ENCODE peak calls at places on chromosomes 3 and 15, in ten cellular contexts. R, P, I, B, J, Z, G, N, X and T are unnamed samples.

GRCh38 chr15:70210538-70210937 is 112.8 kb upstream of the TLE3 start:
- DNase-seq in R (peak; percentile 15), P (no peak), I (no peak), B (peak; percentile 28), J (no peak), Z (no peak), G (no peak), N (no peak), X (no peak), T (peak; percentile 51)

GRCh38 chr3:35639251-35640185 is at the start of gene ARPP21:
- DNase-seq in R (peak; percentile 19), P (peak; percentile 28), I (no peak), B (peak; percentile 57), J (peak; percentile 36), Z (peak; percentile 22), G (peak; percentile 24), N (peak; percentile 26), X (peak; percentile 65), T (peak; percentile 76)

GRCh38 chr3:159904911-159905310 is 83.7 kb upstream of the IL12A start:
- DNase-seq in R (no peak), P (no peak), I (peak; percentile 24), B (no peak), J (peak; percentile 31), Z (no peak), G (no peak), N (no peak), X (no peak), T (no peak)

GRCh38 chr3:10774129-10774670 is 41.8 kb upstream of the SLC6A11 start:
- DNase-seq in R (no peak), P (no peak), I (no peak), B (no peak), J (no peak), Z (no peak), G (no peak), N (no peak), X (no peak), T (peak; percentile 14)

GRCh38 chr15:96218623-96219465 is 111.7 kb upstream of the NR2F2 start:
- DNase-seq in R (no peak), P (no peak), I (no peak), B (no peak), J (no peak), Z (no peak), G (no peak), N (no peak), X (no peak), T (no peak)

GRCh38 chr3:25117005-25117593 is 311.0 kb upstream of the RARB start:
- DNase-seq in R (no peak), P (no peak), I (no peak), B (no peak), J (no peak), Z (no peak), G (no peak), N (no peak), X (no peak), T (no peak)

GRCh38 chr3:178562869-178563232 is 26.6 kb downstream of the KCNMB2 start:
- DNase-seq in R (no peak), P (no peak), I (no peak), B (no peak), J (peak; percentile 53), Z (peak; percentile 29), G (no peak), N (peak; percentile 35), X (no peak), T (no peak)

GRCh38 chr3:71680588-71680987 is 44.6 kb downstream of the EIF4E3 start:
- DNase-seq in R (no peak), P (no peak), I (peak; percentile 79), B (no peak), J (peak; percentile 54), Z (peak; percentile 62), G (no peak), N (peak; percentile 74), X (no peak), T (no peak)

GRCh38 chr15:68187559-68187958 is 17.6 kb downstream of the CALML4 start:
- DNase-seq in R (peak; percentile 80), P (no peak), I (peak; percentile 88), B (no peak), J (peak; percentile 86), Z (peak; percentile 93), G (no peak), N (peak; percentile 85), X (no peak), T (no peak)

GRCh38 chr15:63089260-63090043 is 32.2 kb upstream of the LACTB start:
- DNase-seq in R (no peak), P (no peak), I (peak; percentile 97), B (peak; percentile 86), J (peak; percentile 88), Z (peak; percentile 93), G (no peak), N (peak; percentile 93), X (no peak), T (peak; percentile 89)

GRCh38 chr3:113242091-113242581 is 30.8 kb downstream of the BOC start:
- DNase-seq in R (no peak), P (no peak), I (peak; percentile 21), B (peak; percentile 19), J (peak; percentile 78), Z (peak; percentile 49), G (no peak), N (peak; percentile 26), X (no peak), T (no peak)

GRCh38 chr15:83446904-83447708 is at the start of gene SH3GL3:
- DNase-seq in R (peak; percentile 86), P (peak; percentile 76), I (peak; percentile 55), B (peak; percentile 87), J (peak; percentile 68), Z (peak; percentile 74), G (no peak), N (peak; percentile 67), X (peak; percentile 88), T (peak; percentile 94)
- TF ChIP-seq CTCF in R (peak; percentile 25), P (peak; percentile 62), I (peak; percentile 22), B (peak; percentile 64), J (peak; percentile 47), Z (peak; percentile 54), G (no peak), N (peak; percentile 35), X (no peak), T (peak; percentile 72)

DNA sequence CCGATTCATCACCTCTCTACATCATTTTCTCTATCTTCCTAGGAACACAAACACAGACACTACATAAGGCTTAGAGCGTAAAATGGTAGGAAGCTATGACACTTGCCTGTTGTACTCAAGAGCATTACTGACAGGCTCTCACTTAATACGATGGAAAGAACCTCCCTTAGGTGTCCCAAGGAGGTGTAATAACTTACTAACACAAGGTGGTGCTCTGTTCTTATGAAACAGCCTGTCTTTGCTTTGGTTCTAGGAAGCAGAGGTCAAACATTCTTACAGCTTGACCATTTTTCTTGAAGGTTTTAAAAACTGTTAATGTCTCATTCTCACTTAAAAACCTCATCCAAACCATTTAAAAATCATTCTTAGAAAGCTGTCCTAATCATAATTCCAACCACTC is 317.9 kb upstream of the AGTR1 start:
- DNase-seq in R (no peak), P (no peak), I (peak; percentile 69), B (no peak), J (peak; percentile 73), Z (peak; percentile 81), G (peak; percentile 11), N (peak; percentile 84), X (no peak), T (no peak)
- TF ChIP-seq CTCF in R (peak; percentile 14), P (peak; percentile 72), I (peak; percentile 63), B (peak; percentile 77), J (peak; percentile 62), Z (peak; percentile 68), G (peak; percentile 24), N (peak; percentile 56), X (peak; percentile 7), T (peak; percentile 84)

DNA sequence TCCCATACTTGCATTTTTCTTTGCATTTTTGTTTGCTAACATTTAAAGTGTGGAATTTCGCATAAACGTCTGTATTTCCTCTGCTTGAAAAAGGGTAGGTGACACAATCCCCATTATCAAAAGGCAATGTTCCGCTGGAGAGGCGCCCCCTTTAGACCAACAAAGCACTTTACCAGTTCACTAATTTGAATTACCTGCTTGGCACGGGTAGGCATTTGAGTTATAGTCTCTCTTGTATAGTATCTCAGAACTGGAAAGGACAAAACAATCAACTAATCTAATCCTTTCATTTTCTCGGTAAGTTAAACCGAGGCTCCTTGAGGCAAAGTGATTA is 775 bp upstream of the CCDC39 start:
- DNase-seq in R (peak; percentile 61), P (peak; percentile 36), I (peak; percentile 18), B (peak; percentile 64), J (peak; percentile 53), Z (peak; percentile 51), G (peak; percentile 38), N (peak; percentile 47), X (no peak), T (peak; percentile 84)
- TF ChIP-seq CTCF in R (no peak), P (peak; percentile 74), I (peak; percentile 38), B (peak; percentile 88), J (peak; percentile 68), Z (peak; percentile 53), G (peak; percentile 34), N (peak; percentile 54), X (no peak), T (peak; percentile 92)

GRCh38 chr3:65559643-65560042 is 479.1 kb downstream of the MAGI1 start:
- DNase-seq in R (no peak), P (no peak), I (no peak), B (no peak), J (no peak), Z (no peak), G (no peak), N (no peak), X (no peak), T (no peak)
- TF ChIP-seq CTCF in R (no peak), P (no peak), I (no peak), B (peak; percentile 37), J (no peak), Z (no peak), G (no peak), N (no peak), X (no peak), T (peak; percentile 35)

DNA sequence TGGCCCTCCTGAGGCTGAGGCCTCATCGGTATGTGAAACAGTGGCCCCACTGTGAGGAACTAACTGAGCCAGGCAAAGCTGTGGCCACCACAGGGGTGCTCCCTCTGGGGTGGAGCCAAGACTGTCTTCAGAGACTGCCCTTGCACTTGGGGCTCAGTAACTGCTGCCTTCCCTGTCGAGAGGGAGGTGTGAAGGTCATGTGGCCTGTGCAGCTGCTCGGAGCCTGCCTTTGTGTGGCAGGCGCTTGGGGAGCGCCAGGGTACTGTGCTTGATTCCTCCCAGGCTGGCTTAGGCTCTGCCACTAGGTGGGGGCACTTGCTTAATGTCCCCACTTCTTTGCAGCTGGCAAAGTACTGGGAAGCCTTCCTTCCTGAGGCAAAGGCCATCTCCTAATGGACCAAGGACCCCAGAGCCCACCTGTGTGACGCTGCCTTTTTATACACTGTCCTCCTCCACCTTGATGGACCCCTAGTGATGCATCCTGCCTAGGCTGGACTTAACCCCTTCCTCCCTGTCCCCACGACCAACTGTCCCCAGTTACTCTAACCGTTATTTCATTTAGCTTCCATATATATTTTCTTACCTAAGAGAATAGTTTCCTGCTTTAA is 14.2 kb upstream of the SNX22 start:
- DNase-seq in R (no peak), P (no peak), I (no peak), B (no peak), J (no peak), Z (no peak), G (no peak), N (no peak), X (no peak), T (peak; percentile 64)
- TF ChIP-seq CTCF in R (no peak), P (no peak), I (no peak), B (no peak), J (no peak), Z (no peak), G (peak; percentile 15), N (no peak), X (no peak), T (peak; percentile 30)

GRCh38 chr3:40782086-40782721 is 257.4 kb downstream of the ZNF621 start:
- DNase-seq in R (no peak), P (no peak), I (no peak), B (no peak), J (no peak), Z (peak; percentile 3), G (no peak), N (peak; percentile 6), X (no peak), T (peak; percentile 65)
- TF ChIP-seq CTCF in R (no peak), P (no peak), I (no peak), B (peak; percentile 56), J (no peak), Z (peak; percentile 4), G (no peak), N (peak; percentile 25), X (no peak), T (peak; percentile 72)